ENCODE peak calls at places on chromosome 15, in seven cellular contexts. E is NCI-H345, I is activated T-cell treated with anti-CD3 and anti-CD28 coated beads for 1 hour, Q is mucosa of gallbladder, Y is NCI-H1930, X is HS-27A, R is bronchial epithelial cell. P is an unnamed sample.

GRCh38 chr15:96363692-96364091 is 33.2 kb downstream of the NR2F2 start:
- DNase-seq in I (no peak), E (no peak), X (no peak), Y (no peak), R (no peak), Q (no peak), P (no peak)

GRCh38 chr15:51097553-51098330 is 3.0 kb upstream of the TNFAIP8L3 start:
- DNase-seq in R (peak), Q (no peak), I (no peak), X (no peak), E (no peak), Y (no peak), P (no peak)

GRCh38 chr15:68283401-68283800 is 5.9 kb downstream of the FEM1B start:
- DNase-seq in X (no peak), I (no peak), Y (no peak), R (no peak), E (no peak), Q (no peak), P (no peak)

GRCh38 chr15:67902579-67902979 is 62.7 kb upstream of the RNU6-1 start:
- DNase-seq in Q (peak), I (no peak), R (no peak), X (no peak), E (no peak), Y (no peak), P (no peak)

GRCh38 chr15:70617911-70618287 is 145.5 kb downstream of the UACA start:
- DNase-seq in E (no peak), Q (no peak), Y (no peak), X (no peak), R (no peak), I (no peak), P (no peak)

GRCh38 chr15:37046876-37047614 is 53.3 kb downstream of the MEIS2 start:
- DNase-seq in X (no peak), Y (no peak), I (no peak), E (no peak), Q (no peak), R (peak), P (peak)

GRCh38 chr15:45274636-45275035 is 22.6 kb downstream of the SLC28A2 start:
- DNase-seq in Q (no peak), I (no peak), X (no peak), E (no peak), R (no peak), Y (no peak), P (no peak)

GRCh38 chr15:95712785-95713184 is 617.7 kb upstream of the NR2F2 start:
- DNase-seq in R (peak), X (no peak), E (no peak), Q (no peak), I (no peak), Y (no peak), P (peak)

GRCh38 chr15:33083232-33084006 is 111.1 kb downstream of the FMN1 start:
- DNase-seq in Y (no peak), Q (no peak), X (no peak), E (no peak), R (peak), I (no peak), P (no peak)

GRCh38 chr15:61841461-61841860 is 218.8 kb downstream of the VPS13C start:
- DNase-seq in R (no peak), E (no peak), Q (no peak), Y (no peak), I (no peak), X (no peak), P (no peak)

GRCh38 chr15:83475551-83475950 is 28.4 kb downstream of the SH3GL3 start:
- DNase-seq in E (no peak), X (peak), Y (no peak), I (no peak), R (peak), Q (no peak), P (peak)

GRCh38 chr15:88745075-88745474 is 58.2 kb upstream of the ACAN start:
- DNase-seq in I (no peak), E (no peak), X (no peak), Q (no peak), R (no peak), Y (no peak), P (no peak)

GRCh38 chr15:66412213-66412612 is 25.5 kb downstream of the MAP2K1 start:
- DNase-seq in X (no peak), R (no peak), E (no peak), Y (no peak), I (no peak), Q (no peak), P (no peak)

GRCh38 chr15:69869291-69869690 is 228.4 kb downstream of the TLE3 start:
- DNase-seq in I (no peak), Y (no peak), E (no peak), Q (no peak), X (no peak), R (no peak), P (no peak)

GRCh38 chr15:30872341-30872748 is 31.4 kb upstream of the FAN1 start:
- DNase-seq in E (peak), I (no peak), X (no peak), R (peak), Q (no peak), Y (no peak), P (no peak)

GRCh38 chr15:39920510-39921273 is 626 bp upstream of the GPR176 start:
- DNase-seq in E (peak), X (no peak), Q (peak), I (peak), R (peak), Y (peak), P (peak)

GRCh38 chr15:75532413-75533250 is 46.5 kb downstream of the PTPN9 start:
- DNase-seq in E (no peak), X (no peak), Y (no peak), Q (peak), I (no peak), R (peak), P (peak)

GRCh38 chr15:36208868-36209582 is 370.4 kb upstream of the CDIN1 start:
- DNase-seq in Q (no peak), I (no peak), Y (no peak), R (no peak), X (no peak), E (no peak), P (no peak)

GRCh38 chr15:64749167-64749566 is 26.2 kb downstream of the RBPMS2 start:
- DNase-seq in Y (no peak), Q (no peak), X (no peak), I (no peak), E (no peak), R (peak), P (peak)

GRCh38 chr15:89419370-89419984 is 76.9 kb downstream of the RHCG start:
- DNase-seq in Q (peak), R (no peak), I (no peak), X (no peak), E (no peak), Y (no peak), P (no peak)

GRCh38 chr15:62600376-62600775 is 435.3 kb upstream of the C2CD4B start:
- DNase-seq in R (no peak), Y (no peak), I (no peak), X (no peak), Q (no peak), E (no peak), P (no peak)

GRCh38 chr15:49906976-49907375 is 212.1 kb downstream of the ATP8B4 start:
- DNase-seq in I (no peak), X (no peak), Q (no peak), E (no peak), Y (no peak), R (no peak), P (peak)

GRCh38 chr15:67501177-67501835 is 19.6 kb upstream of the C15orf61 start:
- DNase-seq in Q (no peak), Y (peak), X (no peak), I (no peak), E (peak), R (peak), P (no peak)

GRCh38 chr15:92751528-92751927 is 96.0 kb upstream of the FAM174B start:
- DNase-seq in X (no peak), Q (no peak), E (no peak), R (peak), Y (no peak), I (no peak), P (no peak)

P was measured in skeletal muscle cell.